ENCODE peak calls at places on chromosome 4, in four cellular contexts. One of them, this sample, is unnamed.

GRCh38 chr4:146330392-146330791 is 116.1 kb downstream of the REELD1 start:
- DNase-seq in fibroblast of mammary gland: peak; percentile 57
- DNase-seq in osteocyte: no peak
- DNase-seq in IMR-90: peak; percentile 59
- DNase-seq in this sample: peak; percentile 43

GRCh38 chr4:87089368-87089767 is 131.1 kb downstream of the KLHL8 start:
- DNase-seq in fibroblast of mammary gland: no peak
- DNase-seq in osteocyte: no peak
- DNase-seq in IMR-90: no peak
- DNase-seq in this sample: no peak

GRCh38 chr4:116016201-116016600 is 902.8 kb upstream of the NDST4 start:
- DNase-seq in fibroblast of mammary gland: peak; percentile 74
- DNase-seq in osteocyte: no peak
- DNase-seq in IMR-90: peak; percentile 44
- DNase-seq in this sample: no peak

GRCh38 chr4:151690164-151690856 is 70.5 kb downstream of the GATB start:
- DNase-seq in fibroblast of mammary gland: peak; percentile 65
- DNase-seq in osteocyte: no peak
- DNase-seq in IMR-90: peak; percentile 74
- DNase-seq in this sample: peak; percentile 78

GRCh38 chr4:8427761-8428287 is 12.7 kb downstream of the ACOX3 start:
- DNase-seq in fibroblast of mammary gland: peak; percentile 42
- DNase-seq in osteocyte: no peak
- DNase-seq in IMR-90: peak; percentile 33
- DNase-seq in this sample: no peak

GRCh38 chr4:26199566-26199965 is 121.2 kb upstream of the RBPJ start:
- DNase-seq in fibroblast of mammary gland: no peak
- DNase-seq in osteocyte: no peak
- DNase-seq in IMR-90: no peak
- DNase-seq in this sample: no peak

GRCh38 chr4:13024147-13025105 is 459.7 kb downstream of the RAB28 start:
- DNase-seq in fibroblast of mammary gland: no peak
- DNase-seq in osteocyte: no peak
- DNase-seq in IMR-90: no peak
- DNase-seq in this sample: no peak

GRCh38 chr4:54050214-54050904 is 14.0 kb downstream of the CHIC2 start:
- DNase-seq in fibroblast of mammary gland: peak; percentile 43
- DNase-seq in osteocyte: no peak
- DNase-seq in IMR-90: peak; percentile 78
- DNase-seq in this sample: peak; percentile 45

GRCh38 chr4:142095886-142096605 is 459.7 kb downstream of the IL15 start:
- DNase-seq in fibroblast of mammary gland: peak; percentile 97
- DNase-seq in osteocyte: no peak
- DNase-seq in IMR-90: peak; percentile 96
- DNase-seq in this sample: peak; percentile 96

GRCh38 chr4:23001478-23001877 is 308.7 kb downstream of the GBA3 start:
- DNase-seq in fibroblast of mammary gland: no peak
- DNase-seq in osteocyte: no peak
- DNase-seq in IMR-90: no peak
- DNase-seq in this sample: no peak

GRCh38 chr4:24810016-24810415 is 14.6 kb downstream of the SOD3 start:
- DNase-seq in fibroblast of mammary gland: peak; percentile 30
- DNase-seq in osteocyte: peak; percentile 49
- DNase-seq in IMR-90: peak; percentile 83
- DNase-seq in this sample: peak; percentile 41

GRCh38 chr4:186570193-186570996 is 15.0 kb upstream of the MTNR1A start:
- DNase-seq in fibroblast of mammary gland: peak; percentile 19
- DNase-seq in osteocyte: no peak
- DNase-seq in IMR-90: peak; percentile 79
- DNase-seq in this sample: peak; percentile 50

GRCh38 chr4:95929448-95930064 is 89.7 kb downstream of the PDHA2 start:
- DNase-seq in fibroblast of mammary gland: peak; percentile 7
- DNase-seq in osteocyte: no peak
- DNase-seq in IMR-90: no peak
- DNase-seq in this sample: no peak

GRCh38 chr4:31360786-31361185 is 640.6 kb downstream of the PCDH7 start:
- DNase-seq in fibroblast of mammary gland: peak; percentile 94
- DNase-seq in osteocyte: no peak
- DNase-seq in IMR-90: peak; percentile 64
- DNase-seq in this sample: no peak

GRCh38 chr4:132332932-132333722 is 816.0 kb upstream of the PCDH10 start:
- DNase-seq in fibroblast of mammary gland: peak; percentile 3
- DNase-seq in osteocyte: no peak
- DNase-seq in IMR-90: no peak
- DNase-seq in this sample: peak; percentile 12

GRCh38 chr4:107255114-107255513 is 219.0 kb upstream of the DKK2 start:
- DNase-seq in fibroblast of mammary gland: no peak
- DNase-seq in osteocyte: no peak
- DNase-seq in IMR-90: no peak
- DNase-seq in this sample: no peak

GRCh38 chr4:91207535-91207934 is 1080.3 kb downstream of the CCSER1 start:
- DNase-seq in fibroblast of mammary gland: no peak
- DNase-seq in osteocyte: no peak
- DNase-seq in IMR-90: no peak
- DNase-seq in this sample: no peak

GRCh38 chr4:168337550-168337940 is 19.0 kb upstream of the DDX60 start:
- DNase-seq in fibroblast of mammary gland: no peak
- DNase-seq in osteocyte: no peak
- DNase-seq in IMR-90: peak; percentile 39
- DNase-seq in this sample: no peak

GRCh38 chr4:168773388-168774195 is 236.5 kb downstream of the CBR4 start:
- DNase-seq in fibroblast of mammary gland: no peak
- DNase-seq in osteocyte: no peak
- DNase-seq in IMR-90: no peak
- DNase-seq in this sample: no peak

GRCh38 chr4:2803624-2804448 is 11.0 kb downstream of the SH3BP2 start:
- DNase-seq in fibroblast of mammary gland: no peak
- DNase-seq in osteocyte: no peak
- DNase-seq in IMR-90: no peak
- DNase-seq in this sample: no peak

GRCh38 chr4:163846008-163846407 is 351.5 kb downstream of the TMA16 start:
- DNase-seq in fibroblast of mammary gland: no peak
- DNase-seq in osteocyte: no peak
- DNase-seq in IMR-90: no peak
- DNase-seq in this sample: no peak

GRCh38 chr4:10006604-10007435 is 14.5 kb downstream of the SLC2A9 start:
- DNase-seq in fibroblast of mammary gland: peak; percentile 35
- DNase-seq in osteocyte: no peak
- DNase-seq in IMR-90: no peak
- DNase-seq in this sample: no peak

DNA sequence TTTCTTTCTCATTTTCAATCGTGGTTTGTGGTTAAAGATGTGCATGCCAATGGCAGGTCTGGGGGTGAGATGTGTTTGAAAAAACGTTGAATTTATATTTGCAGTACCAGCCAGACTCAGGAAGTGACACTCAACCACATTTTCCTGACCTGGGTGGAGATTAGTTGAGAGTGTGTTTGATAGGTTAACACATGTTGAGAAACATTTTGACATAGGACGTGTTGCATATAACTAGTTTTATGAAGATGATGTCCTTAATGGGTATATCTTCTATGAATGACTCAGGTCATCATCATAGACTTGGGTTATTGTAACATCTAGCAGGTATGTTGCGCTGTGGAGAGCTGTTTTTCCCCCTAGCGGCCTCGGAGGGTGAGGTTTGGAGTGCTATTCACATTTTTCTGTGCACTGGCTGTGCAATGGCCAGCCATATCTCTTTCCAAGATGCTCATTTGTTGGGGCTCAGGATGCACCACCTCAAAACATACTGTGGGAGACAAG is 21.7 kb upstream of the CD38 start:
- DNase-seq in fibroblast of mammary gland: peak; percentile 8
- DNase-seq in osteocyte: no peak
- DNase-seq in IMR-90: peak; percentile 26
- DNase-seq in this sample: peak; percentile 10
- TF ChIP-seq CTCF in fibroblast of mammary gland: no peak
- TF ChIP-seq CTCF in osteocyte: no peak
- TF ChIP-seq CTCF in IMR-90: peak; percentile 29
- TF ChIP-seq CTCF in this sample: no peak

GRCh38 chr4:57190651-57191481 is 80.7 kb upstream of the IGFBP7 start:
- DNase-seq in fibroblast of mammary gland: peak; percentile 40
- DNase-seq in osteocyte: no peak
- DNase-seq in IMR-90: peak; percentile 13
- DNase-seq in this sample: peak; percentile 27
- TF ChIP-seq CTCF in fibroblast of mammary gland: peak; percentile 80
- TF ChIP-seq CTCF in osteocyte: peak; percentile 54
- TF ChIP-seq CTCF in IMR-90: peak; percentile 50
- TF ChIP-seq CTCF in this sample: peak; percentile 86

GRCh38 chr4:100311181-100311580 is 120.9 kb upstream of the DDIT4L start:
- DNase-seq in fibroblast of mammary gland: no peak
- DNase-seq in osteocyte: no peak
- DNase-seq in IMR-90: no peak
- DNase-seq in this sample: peak; percentile 27
- TF ChIP-seq CTCF in fibroblast of mammary gland: peak; percentile 22
- TF ChIP-seq CTCF in osteocyte: no peak
- TF ChIP-seq CTCF in IMR-90: peak; percentile 27
- TF ChIP-seq CTCF in this sample: peak; percentile 56

GRCh38 chr4:138938371-138938699 is 77.2 kb upstream of the NOCT start:
- DNase-seq in fibroblast of mammary gland: peak; percentile 63
- DNase-seq in osteocyte: no peak
- DNase-seq in IMR-90: peak; percentile 65
- DNase-seq in this sample: peak; percentile 43
- TF ChIP-seq CTCF in fibroblast of mammary gland: peak; percentile 49
- TF ChIP-seq CTCF in osteocyte: peak; percentile 73
- TF ChIP-seq CTCF in IMR-90: peak; percentile 61
- TF ChIP-seq CTCF in this sample: peak; percentile 75

This sample was measured in HFFc6.